ENCODE peak calls at places on chromosome 16, in ten cellular contexts. H is fibroblast of lung, A is left ventricle myocardium inferior, Z is stomach, I is Peyer's patch, P is MM.1S, O is heart left ventricle, B is lower lobe of right lung, R is adrenal gland, W is uterus. G is an unnamed sample.

GRCh38 chr16:11781773-11782172 is 15.3 kb downstream of the ZC3H7A start:
- DNase-seq in P (no peak), H (peak), R (no peak), Z (no peak), A (no peak), W (no peak), B (no peak), O (no peak), I (no peak), G (no peak)

GRCh38 chr16:47013910-47014309 is 40.4 kb upstream of the DNAJA2 start:
- DNase-seq in P (no peak), Z (no peak), R (no peak), A (no peak), W (no peak), O (no peak), B (no peak), H (no peak), I (no peak), G (no peak)

GRCh38 chr16:4265676-4266075 is 7.1 kb downstream of the TFAP4 start:
- DNase-seq in O (no peak), A (no peak), I (no peak), B (no peak), R (no peak), W (no peak), P (no peak), H (no peak), Z (no peak), G (no peak)

GRCh38 chr16:69294051-69294450 is 17.1 kb upstream of the VPS4A start:
- DNase-seq in A (no peak), W (no peak), P (no peak), I (no peak), H (no peak), B (no peak), R (no peak), O (no peak), Z (no peak), G (no peak)

GRCh38 chr16:82344157-82344556 is 174.1 kb upstream of the MPHOSPH6 start:
- DNase-seq in R (no peak), O (no peak), B (no peak), Z (peak), W (no peak), A (no peak), H (no peak), P (no peak), I (no peak), G (no peak)

GRCh38 chr16:11793840-11794239 is 3.2 kb downstream of the ZC3H7A start:
- DNase-seq in H (no peak), O (peak), R (no peak), P (no peak), B (no peak), I (no peak), A (no peak), Z (no peak), W (no peak), G (no peak)

GRCh38 chr16:71855937-71856662 is 10.3 kb downstream of the ATXN1L start:
- DNase-seq in Z (no peak), H (no peak), B (no peak), O (no peak), W (no peak), A (no peak), P (no peak), R (no peak), I (peak), G (peak)

GRCh38 chr16:3769942-3770341 is 52.6 kb upstream of the TRAP1 start:
- DNase-seq in P (no peak), Z (no peak), W (no peak), O (no peak), H (no peak), A (no peak), R (no peak), I (no peak), B (no peak), G (no peak)

GRCh38 chr16:84614914-84615813 is 2.7 kb downstream of the COTL1 start:
- DNase-seq in Z (no peak), R (no peak), H (no peak), B (no peak), P (no peak), W (no peak), A (no peak), O (no peak), I (no peak), G (no peak)

GRCh38 chr16:57422026-57422944 is 17.7 kb downstream of the CCL17 start:
- DNase-seq in Z (peak), H (peak), I (no peak), A (no peak), O (peak), R (no peak), P (no peak), B (no peak), W (peak), G (no peak)

GRCh38 chr16:14354561-14355351 is 275.3 kb downstream of the PARN start:
- DNase-seq in W (no peak), I (peak), B (no peak), A (no peak), R (peak), P (peak), Z (no peak), O (no peak), H (no peak), G (no peak)

GRCh38 chr16:75483222-75483621 is 12.0 kb downstream of the CHST6 start:
- DNase-seq in R (no peak), A (no peak), I (no peak), Z (no peak), B (no peak), P (no peak), O (no peak), W (no peak), H (peak), G (no peak)

GRCh38 chr16:2482181-2483107 is 7.5 kb downstream of the TBC1D24 start:
- DNase-seq in A (peak), R (no peak), B (peak), I (no peak), Z (no peak), P (no peak), W (peak), H (peak), O (peak), G (no peak)

GRCh38 chr16:49923411-49923810 is 67.5 kb upstream of the ZNF423 start:
- DNase-seq in Z (no peak), B (no peak), H (no peak), P (no peak), W (no peak), A (no peak), I (no peak), R (no peak), O (no peak), G (no peak)

GRCh38 chr16:85430523-85431381 is 182.4 kb upstream of the GSE1 start:
- DNase-seq in P (no peak), A (no peak), I (no peak), W (no peak), B (peak), R (no peak), O (peak), H (no peak), Z (no peak), G (no peak)

GRCh38 chr16:56246051-56246817 is 54.9 kb downstream of the GNAO1 start:
- DNase-seq in Z (no peak), R (peak), B (no peak), A (no peak), I (no peak), W (no peak), O (no peak), H (peak), P (no peak), G (no peak)

GRCh38 chr16:56245197-56245596 is 53.9 kb downstream of the GNAO1 start:
- DNase-seq in W (no peak), H (peak), R (no peak), A (no peak), I (no peak), O (no peak), Z (no peak), B (no peak), P (no peak), G (no peak)

GRCh38 chr16:56247018-56247417 is 55.7 kb downstream of the GNAO1 start:
- DNase-seq in B (no peak), H (no peak), P (no peak), W (no peak), R (no peak), I (no peak), A (no peak), O (no peak), Z (no peak), G (no peak)

GRCh38 chr16:56244612-56245011 is 53.3 kb downstream of the GNAO1 start:
- DNase-seq in O (no peak), I (no peak), P (no peak), A (no peak), Z (no peak), B (no peak), R (no peak), W (no peak), H (no peak), G (no peak)

GRCh38 chr16:56247808-56248207 is 56.5 kb downstream of the GNAO1 start:
- DNase-seq in B (no peak), W (no peak), P (no peak), R (no peak), Z (no peak), H (no peak), I (no peak), A (no peak), O (no peak), G (no peak)
- TF ChIP-seq CTCF in B (no peak), W (no peak), P (no peak), R (no peak), Z (no peak), H (no peak), I (no peak), A (no peak), O (no peak), G (no peak)

DNA sequence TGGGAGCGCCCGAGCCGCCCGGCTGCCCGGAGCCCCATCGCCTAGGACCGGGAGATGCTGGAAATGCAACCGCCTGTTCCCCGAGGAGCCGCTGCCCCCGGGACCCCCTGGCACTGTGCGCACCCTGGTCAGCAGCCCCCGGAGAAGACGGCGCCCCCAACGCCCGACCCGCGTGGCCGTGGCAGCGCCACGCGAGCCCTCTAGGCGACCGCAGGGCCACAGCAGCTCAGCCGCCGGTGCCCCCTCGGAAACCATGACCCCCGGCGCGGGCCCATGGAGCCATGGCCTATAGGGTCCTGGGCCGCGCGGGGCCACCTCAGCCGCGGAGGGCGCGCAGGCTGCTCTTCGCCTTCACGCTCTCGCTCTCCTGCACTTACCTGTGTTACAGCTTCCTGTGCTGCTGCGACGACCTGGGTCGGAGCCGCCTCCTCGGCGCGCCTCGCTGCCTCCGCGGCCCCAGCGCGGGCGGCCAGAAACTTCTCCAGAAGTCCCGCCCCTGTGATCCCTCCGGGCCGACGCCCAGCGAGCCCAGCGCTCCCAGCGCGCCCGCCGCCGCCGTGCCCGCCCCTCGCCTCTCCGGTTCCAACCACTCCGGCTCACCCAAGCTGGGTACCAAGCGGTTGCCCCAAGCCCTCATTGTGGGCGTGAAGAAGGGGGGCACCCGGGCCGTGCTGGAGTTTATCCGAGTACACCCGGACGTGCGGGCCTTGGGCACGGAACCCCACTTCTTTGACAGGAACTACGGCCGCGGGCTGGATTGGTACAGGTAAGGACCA is 556 bp downstream of the HS3ST2 start:
- DNase-seq in B (no peak), Z (no peak), W (no peak), P (no peak), O (no peak), R (no peak), A (no peak), I (no peak), H (no peak), G (no peak)
- H3K4me3 ChIP-seq in B (peak), Z (peak), W (no peak), P (no peak), O (peak), R (no peak), A (peak), I (peak), H (no peak), G (no peak)

GRCh38 chr16:52957199-52957598 is 95.5 kb downstream of the CHD9NB start:
- DNase-seq in B (no peak), R (no peak), I (no peak), O (no peak), Z (no peak), A (no peak), P (no peak), H (no peak), W (no peak), G (no peak)
- H3K27ac ChIP-seq in B (no peak), R (no peak), I (no peak), O (no peak), Z (no peak), A (no peak), P (no peak), H (no peak), W (no peak), G (no peak)

DNA sequence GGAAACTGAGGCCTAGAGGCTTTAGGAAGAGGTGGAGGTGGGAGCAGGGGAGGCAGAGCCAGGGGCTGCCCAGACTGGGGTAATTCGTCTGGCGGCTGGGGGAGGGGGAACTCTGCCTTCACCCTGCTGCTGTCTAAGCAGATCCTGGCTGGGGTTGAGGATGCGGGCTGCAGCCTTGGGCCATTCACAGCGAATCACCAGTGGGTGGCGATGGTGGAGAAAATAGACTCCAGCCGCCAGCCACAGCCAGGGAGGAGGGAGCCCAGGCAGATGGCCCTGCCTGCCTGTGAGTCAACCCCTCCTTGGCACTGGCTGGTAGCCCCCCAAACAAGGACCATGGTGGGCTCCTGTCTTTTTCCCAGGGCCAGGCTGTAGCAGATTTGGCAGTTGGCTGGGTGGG is 41.7 kb upstream of the CDH5 start:
- DNase-seq in W (no peak), Z (no peak), B (no peak), O (no peak), P (no peak), H (peak), A (no peak), R (no peak), I (no peak), G (no peak)
- TF ChIP-seq CTCF in W (no peak), Z (no peak), B (no peak), O (no peak), P (no peak), H (peak), A (no peak), R (no peak), I (no peak), G (no peak)

GRCh38 chr16:80105160-80105559 is 435.6 kb upstream of the DYNLRB2 start:
- DNase-seq in A (no peak), I (no peak), H (peak), R (no peak), Z (no peak), B (no peak), P (no peak), O (no peak), W (no peak), G (no peak)
- H3K4me3 ChIP-seq in A (no peak), I (no peak), H (no peak), R (no peak), Z (no peak), B (no peak), P (no peak), O (no peak), W (no peak), G (no peak)

GRCh38 chr16:68282064-68282452 is 17.7 kb downstream of the SLC7A6 start:
- DNase-seq in B (no peak), Z (no peak), W (no peak), A (no peak), O (no peak), H (no peak), I (no peak), P (no peak), R (no peak), G (no peak)
- H3K27ac ChIP-seq in B (no peak), Z (no peak), W (no peak), A (peak), O (peak), H (no peak), I (peak), P (peak), R (no peak), G (no peak)

DNA sequence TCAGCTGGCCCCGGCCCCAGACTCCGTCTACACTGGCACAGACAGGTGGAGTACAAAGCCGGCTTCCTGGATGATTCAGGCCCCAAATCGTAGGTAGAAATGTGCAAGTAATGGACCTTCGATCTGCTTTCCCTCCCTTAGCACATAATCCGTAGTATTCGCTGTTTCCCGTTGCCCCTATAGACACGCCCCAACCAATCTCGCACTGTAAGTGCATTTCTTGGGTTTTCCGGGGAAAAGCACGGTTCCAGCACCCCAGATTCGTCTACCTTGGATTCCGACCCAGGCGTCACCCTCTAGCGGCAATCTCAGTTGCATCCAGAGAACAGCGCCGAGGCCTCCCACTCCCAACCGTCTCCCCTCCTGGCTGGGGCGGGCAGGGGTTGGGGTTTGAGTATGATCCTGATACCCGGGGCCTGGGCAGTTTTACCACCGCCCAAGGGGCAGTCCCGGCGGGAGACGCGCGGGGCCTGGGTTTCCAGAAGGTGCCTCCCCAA is 12.1 kb upstream of the FOXF1 start:
- DNase-seq in P (no peak), W (no peak), R (no peak), A (no peak), H (no peak), O (no peak), B (no peak), I (no peak), Z (no peak), G (no peak)
- TF ChIP-seq CTCF in P (no peak), W (no peak), R (no peak), A (no peak), H (peak), O (no peak), B (no peak), I (no peak), Z (no peak), G (no peak)

DNA sequence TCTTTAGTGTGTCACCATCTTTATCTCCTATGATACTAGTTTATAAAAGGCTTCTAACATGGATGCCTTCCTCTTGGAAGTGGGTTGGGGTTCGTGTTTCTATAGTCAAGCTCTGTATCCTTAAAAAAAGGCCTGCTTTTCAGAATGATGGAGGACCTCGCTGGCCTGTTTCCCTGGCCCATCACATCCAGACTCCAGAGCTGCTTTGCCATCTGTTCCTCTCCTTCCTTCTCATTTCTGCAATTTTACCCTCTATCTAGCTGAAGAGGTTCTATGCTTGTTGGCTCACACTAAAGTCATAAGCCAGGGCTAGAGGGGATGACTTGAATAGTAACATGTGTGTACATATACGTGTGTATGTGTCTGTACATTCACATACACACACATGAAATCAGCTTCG is 450.8 kb upstream of the HSBP1 start:
- DNase-seq in I (no peak), W (no peak), P (no peak), A (no peak), O (no peak), Z (no peak), H (no peak), R (no peak), B (no peak), G (no peak)
- H3K4me3 ChIP-seq in I (no peak), W (no peak), P (no peak), A (no peak), O (no peak), Z (no peak), H (no peak), R (no peak), B (no peak), G (no peak)

DNA sequence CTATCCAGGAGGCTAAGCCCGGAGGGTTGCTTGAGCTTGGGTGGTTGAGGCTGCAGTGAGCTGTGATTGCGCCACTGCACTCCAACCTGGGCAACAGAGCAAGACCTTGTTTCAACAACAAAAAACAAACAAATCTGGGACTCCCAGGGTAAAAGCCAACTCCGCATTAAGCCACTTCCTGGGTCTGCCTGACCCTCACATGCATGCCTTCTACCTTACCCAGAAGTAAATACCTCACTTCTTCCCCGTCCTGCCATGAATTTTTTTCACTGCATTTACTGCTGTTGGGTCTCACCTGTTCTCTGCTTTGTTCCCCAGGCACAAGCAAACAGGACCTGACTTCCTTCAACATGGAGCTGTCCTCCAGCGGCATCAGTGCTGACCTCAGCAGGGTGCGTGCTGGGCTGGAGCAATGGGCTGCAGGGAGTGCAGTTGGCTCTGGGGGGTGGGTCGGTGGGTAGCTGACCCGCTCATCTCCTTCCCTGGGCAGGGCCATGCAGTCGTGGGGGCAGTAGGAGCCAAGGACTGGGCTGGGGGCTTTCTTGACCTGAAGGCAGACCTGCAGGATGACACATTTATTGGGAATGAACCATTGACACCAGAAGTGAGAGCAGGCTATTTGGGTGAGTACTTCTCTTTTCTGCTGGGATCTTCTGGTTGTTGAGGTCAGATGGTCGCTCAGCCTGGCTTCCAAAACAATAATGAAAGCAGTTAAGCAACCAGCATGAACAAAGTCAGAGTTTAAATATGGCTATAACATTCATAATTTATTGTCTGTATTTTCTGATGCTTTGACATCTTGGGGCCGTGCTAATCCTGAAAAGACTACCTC is 16.4 kb downstream of the ITGAL start:
- DNase-seq in P (no peak), W (no peak), H (no peak), I (no peak), A (no peak), B (peak), O (no peak), R (no peak), Z (no peak), G (no peak)
- H3K27ac ChIP-seq in P (no peak), W (no peak), H (no peak), I (no peak), A (no peak), B (no peak), O (no peak), R (no peak), Z (no peak), G (no peak)

GRCh38 chr16:66562409-66562808 is 3.8 kb upstream of the CMTM1 start:
- DNase-seq in A (no peak), O (no peak), B (no peak), W (no peak), P (no peak), H (no peak), R (no peak), Z (no peak), I (no peak), G (no peak)
- TF ChIP-seq CTCF in A (peak), O (no peak), B (no peak), W (no peak), P (peak), H (no peak), R (no peak), Z (no peak), I (no peak), G (peak)

G was measured in CD8-positive, alpha-beta T cell.